ENCODE peak calls at places on chromosome 1, in ten cellular contexts. O is NB4, B is A549, L is upper lobe of left lung, P is HepG2, Q is Peyer's patch, H is ovary, V is heart left ventricle, I is IMR-90, X is transverse colon. A is an unnamed sample.
A peak's percentile ranks its signal among the peaks of the same experiment; 100 is the strongest.

GRCh38 chr1:28256197-28256827 is 3.0 kb upstream of the SESN2 start:
- DNase-seq in X (no peak), P (no peak), V (no peak), B (no peak), L (no peak), O (no peak), I (no peak), H (no peak), Q (no peak), A (no peak)

GRCh38 chr1:227793948-227794812 is 21.3 kb upstream of the PRSS38 start:
- DNase-seq in L (no peak), O (no peak), B (no peak), Q (no peak), I (peak; percentile 93), V (peak; percentile 61), H (peak; percentile 81), P (no peak), X (no peak), A (peak; percentile 86)

GRCh38 chr1:37807555-37808368 is at the start of the genes C1orf122 and YRDC:
- DNase-seq in V (peak; percentile 94), L (peak; percentile 94), O (peak; percentile 95), B (peak; percentile 92), X (peak; percentile 96), Q (peak; percentile 96), I (peak; percentile 92), H (peak; percentile 95), P (peak; percentile 83), A (peak; percentile 97)

GRCh38 chr1:99886841-99887240 is 36.7 kb downstream of the AGL start:
- DNase-seq in O (no peak), B (no peak), H (no peak), I (peak; percentile 42), L (no peak), P (no peak), Q (no peak), V (no peak), X (no peak), A (no peak)

GRCh38 chr1:47978486-47978885 is 18.7 kb downstream of the TRABD2B start:
- DNase-seq in I (peak; percentile 9), P (no peak), B (no peak), V (no peak), L (no peak), H (no peak), Q (no peak), O (no peak), X (peak; percentile 38), A (no peak)

GRCh38 chr1:12276225-12276624 is 46.4 kb downstream of the VPS13D start:
- DNase-seq in O (peak; percentile 3), X (no peak), Q (no peak), H (no peak), V (no peak), L (no peak), I (peak; percentile 51), P (peak; percentile 32), B (peak; percentile 38), A (peak; percentile 70)

GRCh38 chr1:200036616-200037270 is 9.2 kb downstream of the NR5A2 start:
- DNase-seq in X (peak; percentile 76), O (no peak), Q (peak; percentile 69), L (no peak), I (no peak), P (no peak), V (no peak), B (no peak), H (no peak), A (no peak)

GRCh38 chr1:87972818-87973217 is 644.1 kb downstream of the LMO4 start:
- DNase-seq in I (peak; percentile 29), Q (no peak), V (no peak), X (no peak), B (no peak), O (no peak), P (no peak), L (no peak), H (no peak), A (no peak)

GRCh38 chr1:215754112-215754511 is 187.0 kb downstream of the KCTD3 start:
- DNase-seq in V (no peak), H (no peak), I (no peak), Q (no peak), B (no peak), X (no peak), L (no peak), P (no peak), O (no peak), A (no peak)

GRCh38 chr1:215744419-215744818 is 177.3 kb downstream of the KCTD3 start:
- DNase-seq in V (no peak), I (peak; percentile 65), L (no peak), P (no peak), X (no peak), O (no peak), Q (no peak), B (no peak), H (no peak), A (no peak)

GRCh38 chr1:215749423-215749822 is 182.3 kb downstream of the KCTD3 start:
- DNase-seq in X (no peak), O (no peak), Q (no peak), V (no peak), B (no peak), L (no peak), P (no peak), H (no peak), I (peak; percentile 90), A (no peak)

DNA sequence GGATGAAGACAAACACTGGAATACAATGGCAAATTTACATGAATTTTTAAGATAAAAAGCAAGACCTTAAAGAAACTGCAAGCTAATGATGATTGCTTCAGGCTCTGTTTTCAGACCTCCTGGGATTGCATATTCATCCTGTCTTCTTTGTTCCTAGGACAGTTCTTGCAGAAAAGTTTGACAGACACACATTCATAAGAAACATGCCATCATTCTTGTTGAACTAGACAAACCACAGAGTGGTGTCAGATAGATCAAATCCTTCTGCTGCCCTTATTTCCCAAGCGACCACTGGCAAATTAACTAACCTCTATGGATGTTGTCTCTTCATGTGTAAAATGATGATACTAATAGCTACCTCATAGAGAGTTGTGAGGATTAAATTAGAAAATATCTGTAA is 181.3 kb downstream of the KCTD3 start:
- DNase-seq in Q (no peak), B (no peak), L (no peak), P (no peak), V (no peak), X (no peak), O (no peak), H (no peak), I (peak; percentile 1), A (no peak)
- TF ChIP-seq POLR2A in Q (no peak), B (no peak), L (no peak), P (no peak), V (no peak), X (no peak), O (no peak), H (no peak), I (no peak), A (no peak)

GRCh38 chr1:159011701-159012100 is 2.0 kb downstream of the IFI16 start:
- DNase-seq in H (no peak), L (no peak), X (no peak), O (no peak), Q (no peak), P (no peak), B (no peak), I (no peak), V (no peak), A (no peak)

GRCh38 chr1:159014003-159014571 is 4.4 kb downstream of the IFI16 start:
- DNase-seq in X (no peak), V (no peak), B (no peak), O (peak; percentile 40), P (no peak), I (no peak), L (no peak), Q (no peak), H (no peak), A (no peak)

GRCh38 chr1:159010398-159010797 is 691 bp downstream of the IFI16 start:
- DNase-seq in X (no peak), O (no peak), L (no peak), B (no peak), P (no peak), H (no peak), V (no peak), Q (no peak), I (no peak), A (no peak)

GRCh38 chr1:159014851-159015250 is 5.1 kb downstream of the IFI16 start:
- DNase-seq in Q (no peak), O (no peak), P (no peak), B (no peak), I (no peak), H (no peak), L (no peak), X (no peak), V (no peak), A (no peak)

GRCh38 chr1:159012495-159012894 is 2.8 kb downstream of the IFI16 start:
- DNase-seq in I (peak; percentile 24), L (peak; percentile 66), Q (no peak), O (peak; percentile 39), X (peak; percentile 15), H (no peak), P (no peak), B (no peak), V (no peak), A (no peak)
- TF ChIP-seq POLR2A in I (no peak), L (peak; percentile 67), Q (peak; percentile 37), O (no peak), X (peak; percentile 39), H (no peak), P (no peak), B (no peak), V (no peak), A (no peak)

GRCh38 chr1:196933531-196934189 is 9.9 kb upstream of the CFHR2 start:
- DNase-seq in V (no peak), I (no peak), P (no peak), O (no peak), H (no peak), X (no peak), L (no peak), Q (no peak), B (no peak), A (no peak)
- TF ChIP-seq POLR2A in V (no peak), I (no peak), P (no peak), O (no peak), H (no peak), X (no peak), L (no peak), Q (no peak), B (no peak), A (no peak)

GRCh38 chr1:154970631-154971340 is at the start of gene SHC1:
- DNase-seq in O (peak; percentile 68), I (peak; percentile 92), L (peak; percentile 94), V (peak; percentile 95), H (peak; percentile 95), B (peak; percentile 94), X (peak; percentile 89), Q (peak; percentile 84), P (peak; percentile 83), A (peak; percentile 99)

GRCh38 chr1:154969246-154969645 is 1.3 kb downstream of the SHC1 start:
- DNase-seq in P (no peak), B (no peak), Q (peak; percentile 28), X (no peak), L (no peak), H (no peak), O (no peak), V (no peak), I (no peak), A (no peak)

GRCh38 chr1:154968731-154969130 is 1.8 kb downstream of the SHC1 start:
- DNase-seq in V (no peak), O (no peak), L (no peak), Q (peak; percentile 24), H (no peak), X (no peak), P (no peak), B (no peak), I (no peak), A (no peak)

GRCh38 chr1:154971341-154971998 is 923 bp upstream of the SHC1 start:
- DNase-seq in Q (peak; percentile 43), O (no peak), B (no peak), V (no peak), L (peak; percentile 68), I (no peak), P (no peak), H (peak; percentile 54), X (peak; percentile 50), A (peak; percentile 85)

DNA sequence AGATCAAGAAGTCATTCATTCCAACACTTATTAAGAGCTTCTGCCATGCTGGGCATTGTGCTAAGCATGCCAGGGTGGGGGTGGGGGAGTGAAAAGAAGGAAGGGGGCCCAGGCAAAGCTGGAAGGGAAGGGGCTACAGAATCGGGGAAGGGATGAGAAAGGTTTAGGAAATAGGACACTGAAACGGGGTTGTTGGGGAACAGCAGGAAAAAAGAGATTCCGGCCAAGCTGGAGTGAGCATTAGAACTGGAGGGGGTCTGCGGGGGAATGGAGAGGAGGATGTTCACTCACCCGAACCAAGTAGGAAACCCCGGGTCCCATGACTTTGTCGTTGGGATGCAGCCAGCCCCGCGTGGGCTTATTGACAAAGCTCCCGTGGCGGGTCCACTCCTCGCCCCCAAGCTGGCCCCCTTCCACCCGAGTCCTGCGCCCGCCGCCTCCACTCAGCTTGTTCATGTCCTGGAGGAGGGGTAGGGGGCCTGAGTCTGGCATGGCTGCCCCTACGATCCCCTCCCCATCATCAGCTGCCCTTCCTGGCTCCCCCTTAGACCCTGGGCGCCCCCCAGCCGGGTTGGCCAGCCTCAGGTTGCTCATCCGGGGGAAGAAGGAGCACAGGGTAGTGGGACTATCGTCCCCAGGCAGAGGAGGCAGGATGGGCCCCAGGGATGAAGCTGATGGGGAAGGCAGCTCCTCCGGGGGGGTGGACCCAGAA is 650 bp downstream of the SHC1 start:
- DNase-seq in H (peak; percentile 77), B (no peak), P (no peak), I (no peak), O (no peak), L (no peak), X (no peak), Q (peak; percentile 47), V (no peak), A (no peak)
- TF ChIP-seq POLR2A in H (no peak), B (peak; percentile 14), P (no peak), I (no peak), O (no peak), L (no peak), X (no peak), Q (no peak), V (no peak), A (no peak)

A was measured in sigmoid colon.